ENCODE peak calls at places on chromosomes 12 and 14, in four cellular contexts. K is GM12878, N is K562, C is HepG2. H is an unnamed sample.

GRCh38 chr14:31026395-31027096 is 367 bp upstream of the STRN3 start:
- DNase-seq in K (peak; percentile 85), N (peak; percentile 96), C (peak; percentile 99), H (peak; percentile 89)

GRCh38 chr12:114662512-114663177 is 21.3 kb downstream of the TBX3 start:
- DNase-seq in K (peak; percentile 3), N (peak; percentile 69), C (peak; percentile 71), H (peak; percentile 91)

GRCh38 chr14:51474854-51475253 is 176.9 kb upstream of the FRMD6 start:
- DNase-seq in K (no peak), N (no peak), C (no peak), H (no peak)

GRCh38 chr12:19018302-19018980 is 111.1 kb upstream of the PLEKHA5 start:
- DNase-seq in K (no peak), N (no peak), C (no peak), H (no peak)

GRCh38 chr14:97410667-97411286 is 613.6 kb downstream of the VRK1 start:
- DNase-seq in K (no peak), N (no peak), C (no peak), H (no peak)

GRCh38 chr12:85639834-85640233 is 196.4 kb downstream of the RASSF9 start:
- DNase-seq in K (no peak), N (no peak), C (no peak), H (no peak)

GRCh38 chr14:36767603-36768281 is 106.1 kb downstream of the PAX9 start:
- DNase-seq in K (no peak), N (peak; percentile 50), C (no peak), H (no peak)

GRCh38 chr14:105006831-105007592 is 13.9 kb downstream of the CDCA4 start:
- DNase-seq in K (no peak), N (no peak), C (no peak), H (no peak)

GRCh38 chr12:127980585-127980984 is 286.4 kb upstream of the TMEM132C start:
- DNase-seq in K (no peak), N (peak; percentile 2), C (no peak), H (no peak)

GRCh38 chr14:39368261-39368959 is 63.8 kb downstream of the FBXO33 start:
- DNase-seq in K (no peak), N (peak; percentile 54), C (peak; percentile 88), H (peak; percentile 47)

GRCh38 chr12:89421093-89421835 is 69.0 kb upstream of the DUSP6 start:
- DNase-seq in K (no peak), N (no peak), C (no peak), H (no peak)

GRCh38 chr12:117034691-117035090 is 64.5 kb downstream of the TESC start:
- DNase-seq in K (no peak), N (no peak), C (no peak), H (no peak)

GRCh38 chr12:32118806-32119205 is 12.2 kb downstream of the BICD1 start:
- DNase-seq in K (no peak), N (no peak), C (no peak), H (no peak)

GRCh38 chr14:76376001-76376404 is at the start of gene ESRRB:
- DNase-seq in K (no peak), N (no peak), C (no peak), H (peak; percentile 27)

GRCh38 chr12:122856999-122857671 is 21.9 kb downstream of the HIP1R start:
- DNase-seq in K (no peak), N (no peak), C (peak; percentile 59), H (no peak)

GRCh38 chr14:59189281-59189821 is 884 bp downstream of the DAAM1 start:
- DNase-seq in K (no peak), N (peak; percentile 28), C (no peak), H (no peak)

GRCh38 chr12:56142184-56142784 is 10.1 kb upstream of the MYL6B start:
- DNase-seq in K (no peak), N (no peak), C (no peak), H (no peak)

GRCh38 chr14:105866841-105867321 is 340.5 kb downstream of the TMEM121 start:
- DNase-seq in K (no peak), N (no peak), C (no peak), H (no peak)

GRCh38 chr14:51328089-51328941 is 88.3 kb downstream of the TMX1 start:
- DNase-seq in K (no peak), N (no peak), C (no peak), H (no peak)

GRCh38 chr12:50923361-50924130 is 28.8 kb upstream of the HIGD1C start:
- DNase-seq in K (no peak), N (peak; percentile 30), C (no peak), H (no peak)
- TF ChIP-seq SRF in K (no peak), N (no peak), C (no peak), H (no peak)

DNA sequence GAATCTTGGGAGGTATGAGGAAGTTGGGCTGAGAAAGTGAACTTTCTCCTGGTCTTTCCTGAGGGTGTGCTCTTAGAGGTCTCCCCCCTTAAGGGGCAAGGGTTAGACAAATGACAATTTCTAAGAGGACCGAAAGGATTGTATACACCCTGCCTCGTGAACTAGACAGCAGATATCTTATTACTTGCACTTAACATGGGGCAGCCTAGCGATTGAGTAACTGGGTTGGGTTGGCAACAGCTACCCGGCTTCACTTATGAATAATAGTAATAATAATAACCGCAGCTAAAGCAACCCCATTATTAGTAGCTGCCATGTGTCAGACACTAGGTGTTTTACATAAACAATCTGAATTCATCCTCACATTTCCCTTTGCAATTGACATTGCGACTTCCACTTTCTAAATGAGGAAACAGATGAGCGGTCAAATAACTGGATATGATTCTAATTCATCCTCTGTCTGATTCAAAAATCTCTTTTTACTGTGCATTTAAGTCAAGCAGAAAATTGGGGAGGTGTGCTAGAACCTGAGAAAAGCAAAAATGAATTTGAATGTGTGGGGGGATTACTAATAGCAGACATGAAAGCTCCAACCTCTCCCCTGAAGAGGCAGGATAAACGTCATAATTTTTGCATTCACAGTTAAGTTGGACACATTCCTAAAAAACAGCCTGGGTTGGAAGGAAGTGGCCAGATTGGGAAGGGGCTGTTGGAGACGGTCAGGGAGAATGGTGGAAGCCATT is 12.9 kb downstream of the EMP1 start:
- DNase-seq in K (no peak), N (no peak), C (no peak), H (no peak)
- TF ChIP-seq CHD2 in K (no peak), N (no peak), C (no peak), H (no peak)

DNA sequence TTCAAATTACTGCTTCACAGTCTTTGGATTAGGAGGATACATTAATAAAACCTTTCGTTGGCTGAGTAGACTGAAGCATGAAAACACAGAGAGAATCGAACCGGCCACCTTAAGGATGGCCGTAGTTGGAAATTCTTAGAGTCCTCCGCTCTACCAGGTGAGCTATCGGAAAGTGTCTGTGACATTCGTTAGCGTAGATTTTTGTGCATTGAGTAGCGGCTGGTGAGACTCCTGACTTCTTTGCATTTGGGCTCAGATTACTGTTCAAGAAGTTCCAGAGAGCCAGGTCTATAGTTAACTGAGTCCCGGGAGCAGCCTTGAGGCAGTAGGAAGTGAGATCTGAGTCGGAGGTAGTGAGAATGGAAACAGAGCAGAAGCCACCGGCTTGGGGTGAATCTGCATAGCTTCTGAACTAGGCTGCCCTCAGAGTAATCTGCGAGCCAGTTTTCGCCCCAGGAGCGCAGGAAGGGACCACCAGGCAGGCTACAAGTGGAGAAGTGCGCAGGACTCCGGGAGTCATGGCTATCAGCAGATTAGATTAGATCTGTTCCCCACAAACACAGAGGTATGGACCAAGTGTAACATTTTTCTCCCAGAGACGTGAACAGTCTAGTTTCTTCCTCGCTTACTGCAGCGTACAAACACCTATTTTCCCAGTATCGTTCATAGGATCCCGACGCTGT is 11.0 kb downstream of the OR6S1 start:
- DNase-seq in K (no peak), N (peak; percentile 70), C (peak; percentile 81), H (no peak)
- TF ChIP-seq SRF in K (no peak), N (no peak), C (no peak), H (no peak)

GRCh38 chr12:46788247-46788887 is 37.4 kb downstream of the SLC38A4 start:
- DNase-seq in K (no peak), N (no peak), C (no peak), H (no peak)
- TF ChIP-seq CHD2 in K (no peak), N (no peak), C (no peak), H (no peak)

DNA sequence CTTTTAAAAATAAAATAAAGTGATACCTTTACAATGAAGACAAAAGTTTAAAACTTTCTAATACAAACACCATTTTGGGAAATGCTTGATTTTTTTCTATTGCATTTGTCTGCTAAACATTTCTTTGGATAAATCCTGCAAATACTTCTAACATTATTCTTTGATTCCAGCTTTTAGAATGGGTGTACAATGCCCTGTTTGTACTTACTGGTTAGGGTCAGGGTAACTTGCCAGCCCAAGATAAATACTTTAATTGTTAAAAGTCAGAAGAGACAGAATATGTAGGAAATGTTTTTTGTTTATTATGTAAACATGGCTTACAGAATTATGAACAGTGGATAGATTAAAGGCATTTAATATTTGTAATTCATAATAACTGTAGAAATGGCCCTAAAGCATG is 60.5 kb downstream of the WASHC4 start:
- DNase-seq in K (no peak), N (no peak), C (no peak), H (no peak)
- TF ChIP-seq SRF in K (no peak), N (no peak), C (no peak), H (no peak)

GRCh38 chr12:110554184-110554583 is 28.9 kb downstream of the PPTC7 start:
- DNase-seq in K (no peak), N (no peak), C (no peak), H (no peak)

GRCh38 chr12:110555509-110556406 is 27.4 kb downstream of the PPTC7 start:
- DNase-seq in K (no peak), N (no peak), C (no peak), H (no peak)

GRCh38 chr12:110560048-110560447 is 23.1 kb downstream of the PPTC7 start:
- DNase-seq in K (no peak), N (no peak), C (no peak), H (no peak)

GRCh38 chr12:110556705-110557104 is 26.4 kb downstream of the PPTC7 start:
- DNase-seq in K (no peak), N (no peak), C (no peak), H (no peak)

GRCh38 chr12:110557300-110557699 is 25.8 kb downstream of the PPTC7 start:
- DNase-seq in K (no peak), N (no peak), C (no peak), H (no peak)
- TF ChIP-seq CHD2 in K (no peak), N (no peak), C (no peak), H (no peak)

DNA sequence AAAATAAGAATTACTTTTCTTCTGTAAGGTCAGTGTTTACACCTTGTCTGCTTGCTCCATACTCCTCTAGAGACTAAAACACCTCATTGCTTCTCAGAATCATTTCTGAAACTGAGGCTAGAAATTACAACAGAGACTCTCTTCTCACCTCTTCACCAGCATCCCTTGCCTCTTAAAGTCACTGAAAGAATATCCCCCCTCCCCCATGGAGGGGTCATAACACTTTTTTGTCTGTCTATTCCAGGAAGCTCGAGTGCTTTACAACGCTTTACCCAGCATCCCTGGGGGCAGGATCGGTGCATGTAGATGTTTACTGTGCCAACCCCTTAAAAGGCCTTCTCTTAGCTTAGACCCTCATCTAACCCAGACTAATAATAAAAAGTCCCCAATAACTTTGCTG is 29.0 kb downstream of the PRKCH start:
- DNase-seq in K (no peak), N (no peak), C (no peak), H (no peak)
- TF ChIP-seq SRF in K (no peak), N (no peak), C (no peak), H (no peak)

GRCh38 chr14:68380304-68380840 is 412.5 kb downstream of the ZFP36L1 start:
- DNase-seq in K (peak; percentile 94), N (no peak), C (no peak), H (no peak)
- TF ChIP-seq CHD2 in K (peak; percentile 47), N (no peak), C (no peak), H (no peak)

H was measured in H1.